ENCODE peak calls at places on chromosomes 12 and 14, in four cellular contexts. One of them, this sample, is unnamed.

GRCh38 chr12:40752011-40752410 is 59.8 kb downstream of the CNTN1 start:
- DNase-seq in effector CD4-positive, alpha-beta T cell: no peak
- DNase-seq in stimulated activated CD8-positive, alpha-beta memory T cell treated with anti-CD3 and anti-CD28 coated beads, Interleukin-7, amount 100 ng/mL, for 48 hours: no peak
- DNase-seq in HS-27A: no peak
- DNase-seq in this sample: no peak

GRCh38 chr14:88955470-88955869 is 131.0 kb downstream of the TTC8 start:
- DNase-seq in effector CD4-positive, alpha-beta T cell: no peak
- DNase-seq in stimulated activated CD8-positive, alpha-beta memory T cell treated with anti-CD3 and anti-CD28 coated beads, Interleukin-7, amount 100 ng/mL, for 48 hours: no peak
- DNase-seq in HS-27A: no peak
- DNase-seq in this sample: no peak

GRCh38 chr12:111444314-111444705 is 38.6 kb downstream of the SH2B3 start:
- DNase-seq in stimulated activated CD8-positive, alpha-beta memory T cell treated with anti-CD3 and anti-CD28 coated beads, Interleukin-7, amount 100 ng/mL, for 48 hours: no peak
- DNase-seq in HS-27A: no peak
- DNase-seq in effector CD4-positive, alpha-beta T cell: no peak
- DNase-seq in this sample: no peak

GRCh38 chr14:27845241-27845850 is 921.2 kb upstream of the FOXG1 start:
- DNase-seq in effector CD4-positive, alpha-beta T cell: no peak
- DNase-seq in stimulated activated CD8-positive, alpha-beta memory T cell treated with anti-CD3 and anti-CD28 coated beads, Interleukin-7, amount 100 ng/mL, for 48 hours: no peak
- DNase-seq in HS-27A: no peak
- DNase-seq in this sample: no peak

GRCh38 chr12:117596968-117597367 is 235.5 kb upstream of the NOS1 start:
- DNase-seq in stimulated activated CD8-positive, alpha-beta memory T cell treated with anti-CD3 and anti-CD28 coated beads, Interleukin-7, amount 100 ng/mL, for 48 hours: no peak
- DNase-seq in HS-27A: no peak
- DNase-seq in effector CD4-positive, alpha-beta T cell: no peak
- DNase-seq in this sample: no peak

GRCh38 chr12:45214739-45215418 is 1.0 kb upstream of the ANO6 start:
- DNase-seq in HS-27A: no peak
- DNase-seq in stimulated activated CD8-positive, alpha-beta memory T cell treated with anti-CD3 and anti-CD28 coated beads, Interleukin-7, amount 100 ng/mL, for 48 hours: no peak
- DNase-seq in effector CD4-positive, alpha-beta T cell: no peak
- DNase-seq in this sample: no peak

GRCh38 chr14:81205639-81206038 is 15.1 kb downstream of the GTF2A1 start:
- DNase-seq in effector CD4-positive, alpha-beta T cell: no peak
- DNase-seq in stimulated activated CD8-positive, alpha-beta memory T cell treated with anti-CD3 and anti-CD28 coated beads, Interleukin-7, amount 100 ng/mL, for 48 hours: no peak
- DNase-seq in HS-27A: no peak
- DNase-seq in this sample: no peak

GRCh38 chr12:56988207-56988739 is 18.1 kb downstream of the ZBTB39 start:
- DNase-seq in effector CD4-positive, alpha-beta T cell: no peak
- DNase-seq in stimulated activated CD8-positive, alpha-beta memory T cell treated with anti-CD3 and anti-CD28 coated beads, Interleukin-7, amount 100 ng/mL, for 48 hours: no peak
- DNase-seq in HS-27A: no peak
- DNase-seq in this sample: no peak

GRCh38 chr14:65631040-65631439 is 218.5 kb downstream of the FUT8 start:
- DNase-seq in stimulated activated CD8-positive, alpha-beta memory T cell treated with anti-CD3 and anti-CD28 coated beads, Interleukin-7, amount 100 ng/mL, for 48 hours: no peak
- DNase-seq in effector CD4-positive, alpha-beta T cell: no peak
- DNase-seq in HS-27A: no peak
- DNase-seq in this sample: no peak

GRCh38 chr12:124524231-124524925 is 43.0 kb downstream of the NCOR2 start:
- DNase-seq in HS-27A: no peak
- DNase-seq in stimulated activated CD8-positive, alpha-beta memory T cell treated with anti-CD3 and anti-CD28 coated beads, Interleukin-7, amount 100 ng/mL, for 48 hours: no peak
- DNase-seq in effector CD4-positive, alpha-beta T cell: no peak
- DNase-seq in this sample: no peak

GRCh38 chr14:84591827-84592540 is 938.0 kb upstream of the FLRT2 start:
- DNase-seq in HS-27A: no peak
- DNase-seq in stimulated activated CD8-positive, alpha-beta memory T cell treated with anti-CD3 and anti-CD28 coated beads, Interleukin-7, amount 100 ng/mL, for 48 hours: no peak
- DNase-seq in effector CD4-positive, alpha-beta T cell: no peak
- DNase-seq in this sample: no peak

GRCh38 chr12:66241061-66242043 is 52.3 kb downstream of the IRAK3 start:
- DNase-seq in stimulated activated CD8-positive, alpha-beta memory T cell treated with anti-CD3 and anti-CD28 coated beads, Interleukin-7, amount 100 ng/mL, for 48 hours: no peak
- DNase-seq in effector CD4-positive, alpha-beta T cell: no peak
- DNase-seq in HS-27A: no peak
- DNase-seq in this sample: no peak

GRCh38 chr14:54475187-54475881 is 13.4 kb downstream of the GMFB start:
- DNase-seq in HS-27A: no peak
- DNase-seq in stimulated activated CD8-positive, alpha-beta memory T cell treated with anti-CD3 and anti-CD28 coated beads, Interleukin-7, amount 100 ng/mL, for 48 hours: no peak
- DNase-seq in effector CD4-positive, alpha-beta T cell: no peak
- DNase-seq in this sample: no peak

GRCh38 chr12:95385246-95385645 is 88.7 kb upstream of the METAP2 start:
- DNase-seq in HS-27A: no peak
- DNase-seq in stimulated activated CD8-positive, alpha-beta memory T cell treated with anti-CD3 and anti-CD28 coated beads, Interleukin-7, amount 100 ng/mL, for 48 hours: no peak
- DNase-seq in effector CD4-positive, alpha-beta T cell: no peak
- DNase-seq in this sample: no peak

GRCh38 chr14:66624319-66624937 is 116.5 kb downstream of the GPHN start:
- DNase-seq in stimulated activated CD8-positive, alpha-beta memory T cell treated with anti-CD3 and anti-CD28 coated beads, Interleukin-7, amount 100 ng/mL, for 48 hours: peak
- DNase-seq in HS-27A: no peak
- DNase-seq in effector CD4-positive, alpha-beta T cell: no peak
- DNase-seq in this sample: no peak

GRCh38 chr12:11650697-11651281 is 1.3 kb downstream of the ETV6 start:
- DNase-seq in effector CD4-positive, alpha-beta T cell: no peak
- DNase-seq in stimulated activated CD8-positive, alpha-beta memory T cell treated with anti-CD3 and anti-CD28 coated beads, Interleukin-7, amount 100 ng/mL, for 48 hours: no peak
- DNase-seq in HS-27A: no peak
- DNase-seq in this sample: no peak

GRCh38 chr12:93001407-93001806 is 72.3 kb upstream of the EEA1 start:
- DNase-seq in HS-27A: no peak
- DNase-seq in stimulated activated CD8-positive, alpha-beta memory T cell treated with anti-CD3 and anti-CD28 coated beads, Interleukin-7, amount 100 ng/mL, for 48 hours: no peak
- DNase-seq in effector CD4-positive, alpha-beta T cell: no peak
- DNase-seq in this sample: no peak

GRCh38 chr12:120093592-120094355 is 22.8 kb downstream of the RAB35 start:
- DNase-seq in stimulated activated CD8-positive, alpha-beta memory T cell treated with anti-CD3 and anti-CD28 coated beads, Interleukin-7, amount 100 ng/mL, for 48 hours: no peak
- DNase-seq in HS-27A: no peak
- DNase-seq in effector CD4-positive, alpha-beta T cell: no peak
- DNase-seq in this sample: no peak

GRCh38 chr12:107288414-107289125 is 195.2 kb upstream of the CRY1 start:
- DNase-seq in stimulated activated CD8-positive, alpha-beta memory T cell treated with anti-CD3 and anti-CD28 coated beads, Interleukin-7, amount 100 ng/mL, for 48 hours: no peak
- DNase-seq in effector CD4-positive, alpha-beta T cell: no peak
- DNase-seq in HS-27A: no peak
- DNase-seq in this sample: peak

GRCh38 chr12:26347300-26347699 is 151.9 kb downstream of the SSPN start:
- DNase-seq in HS-27A: no peak
- DNase-seq in stimulated activated CD8-positive, alpha-beta memory T cell treated with anti-CD3 and anti-CD28 coated beads, Interleukin-7, amount 100 ng/mL, for 48 hours: no peak
- DNase-seq in effector CD4-positive, alpha-beta T cell: no peak
- DNase-seq in this sample: no peak

GRCh38 chr14:71464840-71465239 is 467.4 kb upstream of the RGS6 start:
- DNase-seq in stimulated activated CD8-positive, alpha-beta memory T cell treated with anti-CD3 and anti-CD28 coated beads, Interleukin-7, amount 100 ng/mL, for 48 hours: no peak
- DNase-seq in HS-27A: no peak
- DNase-seq in effector CD4-positive, alpha-beta T cell: no peak
- DNase-seq in this sample: no peak

GRCh38 chr14:89614009-89614691 is 197.1 kb upstream of the FOXN3 start:
- DNase-seq in effector CD4-positive, alpha-beta T cell: no peak
- DNase-seq in HS-27A: no peak
- DNase-seq in stimulated activated CD8-positive, alpha-beta memory T cell treated with anti-CD3 and anti-CD28 coated beads, Interleukin-7, amount 100 ng/mL, for 48 hours: no peak
- DNase-seq in this sample: no peak

GRCh38 chr14:67787673-67788072 is 28.7 kb downstream of the ZFYVE26 start:
- DNase-seq in stimulated activated CD8-positive, alpha-beta memory T cell treated with anti-CD3 and anti-CD28 coated beads, Interleukin-7, amount 100 ng/mL, for 48 hours: no peak
- DNase-seq in HS-27A: no peak
- DNase-seq in effector CD4-positive, alpha-beta T cell: no peak
- DNase-seq in this sample: no peak

GRCh38 chr12:116076399-116076798 is 201.1 kb downstream of the MED13L start:
- DNase-seq in effector CD4-positive, alpha-beta T cell: no peak
- DNase-seq in stimulated activated CD8-positive, alpha-beta memory T cell treated with anti-CD3 and anti-CD28 coated beads, Interleukin-7, amount 100 ng/mL, for 48 hours: no peak
- DNase-seq in HS-27A: no peak
- DNase-seq in this sample: no peak

GRCh38 chr12:104669851-104670337 is 213.1 kb downstream of the CHST11 start:
- DNase-seq in stimulated activated CD8-positive, alpha-beta memory T cell treated with anti-CD3 and anti-CD28 coated beads, Interleukin-7, amount 100 ng/mL, for 48 hours: no peak
- DNase-seq in effector CD4-positive, alpha-beta T cell: no peak
- DNase-seq in HS-27A: no peak
- DNase-seq in this sample: no peak

GRCh38 chr14:35292770-35293561 is 784 bp downstream of the PSMA6 start:
- DNase-seq in HS-27A: no peak
- DNase-seq in stimulated activated CD8-positive, alpha-beta memory T cell treated with anti-CD3 and anti-CD28 coated beads, Interleukin-7, amount 100 ng/mL, for 48 hours: no peak
- DNase-seq in effector CD4-positive, alpha-beta T cell: no peak
- DNase-seq in this sample: peak

GRCh38 chr12:127293507-127294310 is 973.3 kb upstream of the TMEM132C start:
- DNase-seq in HS-27A: no peak
- DNase-seq in effector CD4-positive, alpha-beta T cell: peak
- DNase-seq in stimulated activated CD8-positive, alpha-beta memory T cell treated with anti-CD3 and anti-CD28 coated beads, Interleukin-7, amount 100 ng/mL, for 48 hours: peak
- DNase-seq in this sample: no peak

GRCh38 chr12:24948452-24948815 is 467 bp downstream of the BCAT1 start:
- DNase-seq in HS-27A: no peak
- DNase-seq in stimulated activated CD8-positive, alpha-beta memory T cell treated with anti-CD3 and anti-CD28 coated beads, Interleukin-7, amount 100 ng/mL, for 48 hours: peak
- DNase-seq in effector CD4-positive, alpha-beta T cell: no peak
- DNase-seq in this sample: no peak

GRCh38 chr12:69052613-69053408 is 119.8 kb upstream of the CPM start:
- DNase-seq in stimulated activated CD8-positive, alpha-beta memory T cell treated with anti-CD3 and anti-CD28 coated beads, Interleukin-7, amount 100 ng/mL, for 48 hours: peak
- DNase-seq in effector CD4-positive, alpha-beta T cell: no peak
- DNase-seq in HS-27A: peak
- DNase-seq in this sample: no peak

GRCh38 chr12:124174406-124174805 is 120.5 kb upstream of the RFLNA start:
- DNase-seq in HS-27A: peak
- DNase-seq in effector CD4-positive, alpha-beta T cell: no peak
- DNase-seq in stimulated activated CD8-positive, alpha-beta memory T cell treated with anti-CD3 and anti-CD28 coated beads, Interleukin-7, amount 100 ng/mL, for 48 hours: no peak
- DNase-seq in this sample: no peak